ENCODE peak calls at places on chromosomes 1 and 21, in six cellular contexts. One of them, this sample, is unnamed.

GRCh38 chr1:204314209-204314892 is 45.4 kb downstream of the PLEKHA6 start:
- DNase-seq in heart right ventricle: no peak
- DNase-seq in HAP-1: no peak
- DNase-seq in CD4-positive, alpha-beta memory T cell: no peak
- DNase-seq in lower lobe of right lung: no peak
- DNase-seq in lower leg skin: no peak
- DNase-seq in this sample: no peak

GRCh38 chr1:205665216-205665757 is 15.0 kb downstream of the SLC45A3 start:
- DNase-seq in heart right ventricle: no peak
- DNase-seq in HAP-1: no peak
- DNase-seq in CD4-positive, alpha-beta memory T cell: no peak
- DNase-seq in lower lobe of right lung: no peak
- DNase-seq in lower leg skin: no peak
- DNase-seq in this sample: peak

GRCh38 chr21:32929633-32930038 is 96.1 kb upstream of the OLIG2 start:
- DNase-seq in heart right ventricle: no peak
- DNase-seq in HAP-1: no peak
- DNase-seq in CD4-positive, alpha-beta memory T cell: no peak
- DNase-seq in lower lobe of right lung: no peak
- DNase-seq in lower leg skin: no peak
- DNase-seq in this sample: no peak

GRCh38 chr1:183821309-183822080 is 16.6 kb downstream of the RGL1 start:
- DNase-seq in heart right ventricle: no peak
- DNase-seq in HAP-1: no peak
- DNase-seq in CD4-positive, alpha-beta memory T cell: no peak
- DNase-seq in lower lobe of right lung: no peak
- DNase-seq in lower leg skin: no peak
- DNase-seq in this sample: no peak

GRCh38 chr1:7560601-7561181 is 210.4 kb upstream of the VAMP3 start:
- DNase-seq in heart right ventricle: no peak
- DNase-seq in HAP-1: no peak
- DNase-seq in CD4-positive, alpha-beta memory T cell: no peak
- DNase-seq in lower lobe of right lung: no peak
- DNase-seq in lower leg skin: no peak
- DNase-seq in this sample: no peak

GRCh38 chr1:28027238-28027637 is 61.2 kb downstream of the EYA3 start:
- DNase-seq in heart right ventricle: no peak
- DNase-seq in HAP-1: no peak
- DNase-seq in CD4-positive, alpha-beta memory T cell: no peak
- DNase-seq in lower lobe of right lung: no peak
- DNase-seq in lower leg skin: no peak
- DNase-seq in this sample: no peak

GRCh38 chr1:96416111-96416595 is 305.4 kb upstream of the PTBP2 start:
- DNase-seq in heart right ventricle: no peak
- DNase-seq in HAP-1: no peak
- DNase-seq in CD4-positive, alpha-beta memory T cell: no peak
- DNase-seq in lower lobe of right lung: no peak
- DNase-seq in lower leg skin: peak
- DNase-seq in this sample: no peak

GRCh38 chr1:31196685-31197084 is 43.0 kb downstream of the NKAIN1 start:
- DNase-seq in heart right ventricle: no peak
- DNase-seq in HAP-1: no peak
- DNase-seq in CD4-positive, alpha-beta memory T cell: no peak
- DNase-seq in lower lobe of right lung: no peak
- DNase-seq in lower leg skin: no peak
- DNase-seq in this sample: no peak

GRCh38 chr1:15249032-15249601 is 2.1 kb downstream of the FHAD1 start:
- DNase-seq in heart right ventricle: no peak
- DNase-seq in HAP-1: no peak
- DNase-seq in CD4-positive, alpha-beta memory T cell: peak
- DNase-seq in lower lobe of right lung: no peak
- DNase-seq in lower leg skin: no peak
- DNase-seq in this sample: peak

GRCh38 chr1:219664310-219665029 is 51.6 kb upstream of the ZC3H11B start:
- DNase-seq in heart right ventricle: no peak
- DNase-seq in HAP-1: no peak
- DNase-seq in CD4-positive, alpha-beta memory T cell: no peak
- DNase-seq in lower lobe of right lung: no peak
- DNase-seq in lower leg skin: no peak
- DNase-seq in this sample: no peak

GRCh38 chr1:60421965-60422364 is 348.4 kb upstream of the C1orf87 start:
- DNase-seq in heart right ventricle: no peak
- DNase-seq in HAP-1: no peak
- DNase-seq in CD4-positive, alpha-beta memory T cell: no peak
- DNase-seq in lower lobe of right lung: no peak
- DNase-seq in lower leg skin: no peak
- DNase-seq in this sample: no peak

GRCh38 chr1:36475910-36476604 is 6.7 kb downstream of the CSF3R start:
- DNase-seq in heart right ventricle: no peak
- DNase-seq in HAP-1: no peak
- DNase-seq in CD4-positive, alpha-beta memory T cell: no peak
- DNase-seq in lower lobe of right lung: no peak
- DNase-seq in lower leg skin: no peak
- DNase-seq in this sample: no peak

GRCh38 chr1:166884040-166884642 is 8.1 kb upstream of the TADA1 start:
- DNase-seq in heart right ventricle: peak
- DNase-seq in HAP-1: no peak
- DNase-seq in CD4-positive, alpha-beta memory T cell: no peak
- DNase-seq in lower lobe of right lung: peak
- DNase-seq in lower leg skin: no peak
- DNase-seq in this sample: no peak

GRCh38 chr1:101992816-101993575 is 3.7 kb downstream of the OLFM3 start:
- DNase-seq in heart right ventricle: no peak
- DNase-seq in HAP-1: peak
- DNase-seq in CD4-positive, alpha-beta memory T cell: no peak
- DNase-seq in lower lobe of right lung: no peak
- DNase-seq in lower leg skin: no peak
- DNase-seq in this sample: no peak

GRCh38 chr1:6864166-6864565 is 78.9 kb downstream of the CAMTA1 start:
- DNase-seq in heart right ventricle: no peak
- DNase-seq in HAP-1: no peak
- DNase-seq in CD4-positive, alpha-beta memory T cell: no peak
- DNase-seq in lower lobe of right lung: no peak
- DNase-seq in lower leg skin: no peak
- DNase-seq in this sample: no peak

GRCh38 chr1:85062425-85063026 is 14.2 kb upstream of the MCOLN3 start:
- DNase-seq in heart right ventricle: no peak
- DNase-seq in HAP-1: no peak
- DNase-seq in CD4-positive, alpha-beta memory T cell: no peak
- DNase-seq in lower lobe of right lung: no peak
- DNase-seq in lower leg skin: no peak
- DNase-seq in this sample: no peak

GRCh38 chr1:200980873-200981272 is 42.6 kb downstream of the KIF21B start:
- DNase-seq in heart right ventricle: no peak
- DNase-seq in HAP-1: no peak
- DNase-seq in CD4-positive, alpha-beta memory T cell: no peak
- DNase-seq in lower lobe of right lung: no peak
- DNase-seq in lower leg skin: no peak
- DNase-seq in this sample: no peak

GRCh38 chr21:26845066-26845749 is at the start of gene ADAMTS1:
- DNase-seq in heart right ventricle: peak
- DNase-seq in HAP-1: peak
- DNase-seq in CD4-positive, alpha-beta memory T cell: no peak
- DNase-seq in lower lobe of right lung: peak
- DNase-seq in lower leg skin: peak
- DNase-seq in this sample: no peak

GRCh38 chr1:235304549-235305451 is 23.2 kb downstream of the ARID4B start:
- DNase-seq in heart right ventricle: no peak
- DNase-seq in HAP-1: peak
- DNase-seq in CD4-positive, alpha-beta memory T cell: peak
- DNase-seq in lower lobe of right lung: no peak
- DNase-seq in lower leg skin: no peak
- DNase-seq in this sample: peak

GRCh38 chr1:170680428-170680827 is 16.5 kb downstream of the PRRX1 start:
- DNase-seq in heart right ventricle: no peak
- DNase-seq in HAP-1: no peak
- DNase-seq in CD4-positive, alpha-beta memory T cell: no peak
- DNase-seq in lower lobe of right lung: no peak
- DNase-seq in lower leg skin: no peak
- DNase-seq in this sample: no peak

GRCh38 chr1:112998592-112999235 is 42.7 kb upstream of the SLC16A1 start:
- DNase-seq in heart right ventricle: peak
- DNase-seq in HAP-1: no peak
- DNase-seq in CD4-positive, alpha-beta memory T cell: no peak
- DNase-seq in lower lobe of right lung: no peak
- DNase-seq in lower leg skin: peak
- DNase-seq in this sample: no peak

GRCh38 chr21:45535341-45536081 is 6.7 kb downstream of the SLC19A1 start:
- DNase-seq in heart right ventricle: peak
- DNase-seq in HAP-1: no peak
- DNase-seq in CD4-positive, alpha-beta memory T cell: peak
- DNase-seq in lower lobe of right lung: peak
- DNase-seq in lower leg skin: no peak
- DNase-seq in this sample: no peak

GRCh38 chr1:19665044-19665455 is 375 bp downstream of the HTR6 start:
- DNase-seq in heart right ventricle: no peak
- DNase-seq in HAP-1: no peak
- DNase-seq in CD4-positive, alpha-beta memory T cell: peak
- DNase-seq in lower lobe of right lung: no peak
- DNase-seq in lower leg skin: no peak
- DNase-seq in this sample: no peak

GRCh38 chr1:6519935-6520621 is 28.6 kb upstream of the PLEKHG5 start:
- DNase-seq in heart right ventricle: no peak
- DNase-seq in HAP-1: no peak
- DNase-seq in CD4-positive, alpha-beta memory T cell: no peak
- DNase-seq in lower lobe of right lung: no peak
- DNase-seq in lower leg skin: no peak
- DNase-seq in this sample: no peak

GRCh38 chr21:35329940-35330670 is 281.0 kb upstream of the RUNX1 start:
- DNase-seq in heart right ventricle: no peak
- DNase-seq in HAP-1: no peak
- DNase-seq in CD4-positive, alpha-beta memory T cell: no peak
- DNase-seq in lower lobe of right lung: no peak
- DNase-seq in lower leg skin: no peak
- DNase-seq in this sample: no peak

GRCh38 chr1:3351300-3352083 is 103.0 kb upstream of the ARHGEF16 start:
- DNase-seq in heart right ventricle: no peak
- DNase-seq in HAP-1: no peak
- DNase-seq in CD4-positive, alpha-beta memory T cell: no peak
- DNase-seq in lower lobe of right lung: no peak
- DNase-seq in lower leg skin: no peak
- DNase-seq in this sample: no peak

GRCh38 chr1:159980076-159980475 is 26.0 kb upstream of the SLAMF9 start:
- DNase-seq in heart right ventricle: no peak
- DNase-seq in HAP-1: no peak
- DNase-seq in CD4-positive, alpha-beta memory T cell: no peak
- DNase-seq in lower lobe of right lung: no peak
- DNase-seq in lower leg skin: no peak
- DNase-seq in this sample: no peak

GRCh38 chr1:59915516-59915915 is 11.1 kb downstream of the CYP2J2 start:
- DNase-seq in heart right ventricle: no peak
- DNase-seq in HAP-1: no peak
- DNase-seq in CD4-positive, alpha-beta memory T cell: no peak
- DNase-seq in lower lobe of right lung: no peak
- DNase-seq in lower leg skin: no peak
- DNase-seq in this sample: no peak

GRCh38 chr1:30976143-30976542 is 67.6 kb upstream of the SDC3 start:
- DNase-seq in heart right ventricle: no peak
- DNase-seq in HAP-1: no peak
- DNase-seq in CD4-positive, alpha-beta memory T cell: no peak
- DNase-seq in lower lobe of right lung: no peak
- DNase-seq in lower leg skin: no peak
- DNase-seq in this sample: no peak

GRCh38 chr1:58361134-58361533 is 185.4 kb downstream of the OMA1 start:
- DNase-seq in heart right ventricle: no peak
- DNase-seq in HAP-1: no peak
- DNase-seq in CD4-positive, alpha-beta memory T cell: no peak
- DNase-seq in lower lobe of right lung: no peak
- DNase-seq in lower leg skin: no peak
- DNase-seq in this sample: no peak

GRCh38 chr1:7478797-7479499 is 292.1 kb upstream of the VAMP3 start:
- DNase-seq in heart right ventricle: peak
- DNase-seq in HAP-1: no peak
- DNase-seq in CD4-positive, alpha-beta memory T cell: no peak
- DNase-seq in lower lobe of right lung: peak
- DNase-seq in lower leg skin: no peak
- DNase-seq in this sample: no peak

GRCh38 chr1:116766616-116767469 is 12.6 kb downstream of the CD2 start:
- DNase-seq in heart right ventricle: no peak
- DNase-seq in HAP-1: no peak
- DNase-seq in CD4-positive, alpha-beta memory T cell: peak
- DNase-seq in lower lobe of right lung: no peak
- DNase-seq in lower leg skin: no peak
- DNase-seq in this sample: peak

GRCh38 chr1:36155560-36156328 is at the start of gene MAP7D1:
- DNase-seq in heart right ventricle: peak
- DNase-seq in HAP-1: peak
- DNase-seq in CD4-positive, alpha-beta memory T cell: peak
- DNase-seq in lower lobe of right lung: peak
- DNase-seq in lower leg skin: peak
- DNase-seq in this sample: peak

DNA sequence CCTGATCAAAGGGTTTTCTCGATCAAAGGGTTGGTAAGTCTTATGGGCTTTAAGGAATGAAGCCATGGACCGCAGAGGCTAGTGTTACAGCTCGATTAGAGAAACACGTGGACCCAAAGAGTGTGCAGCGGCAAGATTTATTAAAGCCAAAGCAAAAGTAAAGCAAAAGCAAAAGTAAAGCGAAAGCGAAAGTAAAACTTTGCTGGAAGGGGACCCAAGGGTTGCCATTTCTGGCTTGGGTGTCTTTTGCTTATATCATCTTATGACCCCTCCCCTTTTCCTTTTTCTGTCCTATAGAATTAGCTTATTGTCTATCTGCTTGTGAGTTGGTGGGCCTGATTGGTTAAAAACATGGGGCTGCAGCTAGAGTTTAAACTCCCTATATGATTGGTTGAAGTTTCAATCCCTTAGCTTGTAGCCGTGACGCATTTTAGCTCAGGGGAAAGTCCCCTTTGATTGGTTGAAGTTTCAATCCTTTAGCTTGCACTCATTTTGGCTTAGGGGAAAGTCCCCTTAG is 957.0 kb downstream of the AMY1C start:
- DNase-seq in heart right ventricle: no peak
- DNase-seq in HAP-1: no peak
- DNase-seq in CD4-positive, alpha-beta memory T cell: no peak
- DNase-seq in lower lobe of right lung: no peak
- DNase-seq in lower leg skin: no peak
- DNase-seq in this sample: peak
- H3K4me3 ChIP-seq in heart right ventricle: no peak
- H3K4me3 ChIP-seq in HAP-1: no peak
- H3K4me3 ChIP-seq in CD4-positive, alpha-beta memory T cell: no peak
- H3K4me3 ChIP-seq in lower lobe of right lung: no peak
- H3K4me3 ChIP-seq in lower leg skin: no peak
- H3K4me3 ChIP-seq in this sample: no peak

GRCh38 chr1:39131940-39132339 is 72.6 kb upstream of the MACF1 start:
- DNase-seq in heart right ventricle: no peak
- DNase-seq in HAP-1: peak
- DNase-seq in CD4-positive, alpha-beta memory T cell: no peak
- DNase-seq in lower lobe of right lung: no peak
- DNase-seq in lower leg skin: no peak
- DNase-seq in this sample: no peak
- H3K4me3 ChIP-seq in heart right ventricle: no peak
- H3K4me3 ChIP-seq in HAP-1: no peak
- H3K4me3 ChIP-seq in CD4-positive, alpha-beta memory T cell: no peak
- H3K4me3 ChIP-seq in lower lobe of right lung: no peak
- H3K4me3 ChIP-seq in lower leg skin: no peak
- H3K4me3 ChIP-seq in this sample: no peak

GRCh38 chr1:26158271-26159112 is at the start of gene FAM110D:
- DNase-seq in heart right ventricle: no peak
- DNase-seq in HAP-1: no peak
- DNase-seq in CD4-positive, alpha-beta memory T cell: no peak
- DNase-seq in lower lobe of right lung: no peak
- DNase-seq in lower leg skin: no peak
- DNase-seq in this sample: no peak
- H3K4me3 ChIP-seq in heart right ventricle: peak
- H3K4me3 ChIP-seq in HAP-1: no peak
- H3K4me3 ChIP-seq in CD4-positive, alpha-beta memory T cell: no peak
- H3K4me3 ChIP-seq in lower lobe of right lung: peak
- H3K4me3 ChIP-seq in lower leg skin: peak
- H3K4me3 ChIP-seq in this sample: peak

GRCh38 chr1:110212165-110213142 is 2.3 kb downstream of the KCNC4 start:
- DNase-seq in heart right ventricle: no peak
- DNase-seq in HAP-1: no peak
- DNase-seq in CD4-positive, alpha-beta memory T cell: peak
- DNase-seq in lower lobe of right lung: no peak
- DNase-seq in lower leg skin: no peak
- DNase-seq in this sample: no peak
- H3K4me3 ChIP-seq in heart right ventricle: no peak
- H3K4me3 ChIP-seq in HAP-1: peak
- H3K4me3 ChIP-seq in CD4-positive, alpha-beta memory T cell: no peak
- H3K4me3 ChIP-seq in lower lobe of right lung: peak
- H3K4me3 ChIP-seq in lower leg skin: no peak
- H3K4me3 ChIP-seq in this sample: no peak